ENCODE peak calls at places on chromosomes 11 and 22, in four cellular contexts. M is fibroblast of pulmonary artery, Z is GDM1, R is AG09319. J is an unnamed sample.

GRCh38 chr11:76443254-76443935 is 1.4 kb upstream of the EMSY start:
- DNase-seq in M (peak), Z (no peak), R (no peak), J (no peak)

GRCh38 chr11:87422566-87422965 is 384.8 kb downstream of the TMEM135 start:
- DNase-seq in M (no peak), Z (no peak), R (no peak), J (no peak)

GRCh38 chr11:16001899-16002426 is 354.4 kb downstream of the SOX6 start:
- DNase-seq in M (peak), Z (no peak), R (peak), J (peak)

GRCh38 chr11:116488836-116489389 is 283.9 kb downstream of the BUD13 start:
- DNase-seq in M (no peak), Z (no peak), R (no peak), J (no peak)

GRCh38 chr11:71173709-71174108 is 78.7 kb downstream of the SHANK2 start:
- DNase-seq in M (no peak), Z (no peak), R (no peak), J (no peak)

GRCh38 chr11:61482513-61482912 is 26.0 kb upstream of the LRRC10B start:
- DNase-seq in M (no peak), Z (no peak), R (no peak), J (peak)

GRCh38 chr11:13143486-13144297 is 133.9 kb upstream of the BMAL1 start:
- DNase-seq in M (no peak), Z (no peak), R (no peak), J (no peak)

GRCh38 chr11:113998574-113998973 is 23.7 kb downstream of the HTR3A start:
- DNase-seq in M (no peak), Z (no peak), R (no peak), J (no peak)

GRCh38 chr11:69398529-69399492 is 82.7 kb upstream of the LINC01488 start:
- DNase-seq in M (no peak), Z (no peak), R (no peak), J (no peak)

GRCh38 chr11:66476841-66477251 is 3.4 kb upstream of the DPP3 start:
- DNase-seq in M (no peak), Z (no peak), R (no peak), J (peak)

GRCh38 chr11:12137938-12138731 is 27.7 kb downstream of the MICAL2 start:
- DNase-seq in M (peak), Z (no peak), R (peak), J (peak)

GRCh38 chr11:65428578-65429068 is 6.0 kb downstream of the NEAT1 start:
- DNase-seq in M (no peak), Z (no peak), R (no peak), J (no peak)

GRCh38 chr22:49150801-49151221 is 676.9 kb downstream of the BRD1 start:
- DNase-seq in M (no peak), Z (no peak), R (no peak), J (no peak)

GRCh38 chr11:32809313-32809712 is 14.9 kb upstream of the CCDC73 start:
- DNase-seq in M (peak), Z (peak), R (peak), J (peak)

GRCh38 chr22:20624161-20624616 is 116.8 kb downstream of the MED15 start:
- DNase-seq in M (no peak), Z (no peak), R (no peak), J (no peak)

GRCh38 chr22:25668437-25668836 is 73.6 kb upstream of the MYO18B start:
- DNase-seq in M (peak), Z (no peak), R (peak), J (no peak)

GRCh38 chr22:17969732-17970131 is 54.6 kb downstream of the MICAL3 start:
- DNase-seq in M (peak), Z (no peak), R (peak), J (peak)

GRCh38 chr22:26711205-26711958 is 54.0 kb downstream of the MIAT start:
- DNase-seq in M (peak), Z (no peak), R (no peak), J (no peak)

GRCh38 chr11:57348052-57348451 is 9.9 kb downstream of the P2RX3 start:
- DNase-seq in M (no peak), Z (no peak), R (no peak), J (no peak)

GRCh38 chr22:27251563-27251962 is 550.0 kb downstream of the MN1 start:
- DNase-seq in M (no peak), Z (no peak), R (no peak), J (no peak)

GRCh38 chr11:2825886-2826678 is 59.5 kb downstream of the CDKN1C start:
- DNase-seq in M (peak), Z (no peak), R (peak), J (peak)

GRCh38 chr11:132099692-132100091 is 729.3 kb downstream of the NTM start:
- DNase-seq in M (no peak), Z (peak), R (no peak), J (no peak)

GRCh38 chr22:30837531-30837930 is 131.0 kb downstream of the MORC2 start:
- DNase-seq in M (no peak), Z (no peak), R (no peak), J (no peak)

GRCh38 chr11:47388697-47389576 is 10.6 kb upstream of the SPI1 start:
- DNase-seq in M (no peak), Z (no peak), R (no peak), J (no peak)

GRCh38 chr11:18012314-18012905 is 437 bp downstream of the SERGEF start:
- DNase-seq in M (peak), Z (no peak), R (no peak), J (peak)

GRCh38 chr11:61632096-61632495 is 48.1 kb upstream of the DAGLA start:
- DNase-seq in M (no peak), Z (no peak), R (no peak), J (no peak)

GRCh38 chr22:26576026-26576680 is 13.8 kb downstream of the TPST2 start:
- DNase-seq in M (no peak), Z (no peak), R (no peak), J (no peak)

GRCh38 chr22:46661221-46661851 is 41.1 kb downstream of the GRAMD4 start:
- DNase-seq in M (peak), Z (no peak), R (no peak), J (peak)

GRCh38 chr11:19447150-19447566 is 206.4 kb upstream of the E2F8 start:
- DNase-seq in M (peak), Z (no peak), R (no peak), J (no peak)

GRCh38 chr11:107102692-107103463 is 84.6 kb upstream of the GUCY1A2 start:
- DNase-seq in M (no peak), Z (no peak), R (no peak), J (peak)

GRCh38 chr11:66333220-66333877 is 2.9 kb downstream of the RIN1 start:
- DNase-seq in M (no peak), Z (no peak), R (no peak), J (no peak)

GRCh38 chr11:134652586-134653255 is 240.7 kb upstream of the B3GAT1 start:
- DNase-seq in M (no peak), Z (no peak), R (no peak), J (no peak)

GRCh38 chr11:4560462-4560861 is 15.5 kb downstream of the OR52M1 start:
- DNase-seq in M (no peak), Z (no peak), R (no peak), J (no peak)

GRCh38 chr22:37657590-37658132 is 862 bp upstream of the PDXP start:
- DNase-seq in M (no peak), Z (no peak), R (no peak), J (no peak)

GRCh38 chr22:49203863-49204598 is 623.6 kb downstream of the BRD1 start:
- DNase-seq in M (no peak), Z (no peak), R (no peak), J (no peak)

GRCh38 chr11:12675951-12676711 is 1.9 kb downstream of the TEAD1 start:
- DNase-seq in M (peak), Z (no peak), R (no peak), J (no peak)

GRCh38 chr11:7098235-7098832 is 9.5 kb downstream of the RBMXL2 start:
- DNase-seq in M (peak), Z (peak), R (no peak), J (peak)

GRCh38 chr22:32380991-32381390 is 23.3 kb downstream of the RFPL3 start:
- DNase-seq in M (no peak), Z (no peak), R (no peak), J (no peak)